ENCODE peak calls at places on chromosomes 5 and 9, in ten cellular contexts. F is naive thymus-derived CD4-positive, alpha-beta T cell; Y is HCEC 1CT; P is endothelial cell; D is naive B cell; Q is NCI-H1436; K is stimulated activated CD8-positive, alpha-beta memory T cell treated with anti-CD3 and anti-CD28 coated beads, Interleukin-4, amount 100 ng/mL, for 1 hour; V is PC-9; X is progenitor cell of endocrine pancreas; T is GM13977. O is an unnamed sample.

GRCh38 chr5:77080905-77081304 is 6.2 kb downstream of the ZBED3 start:
- DNase-seq in F (no peak), X (no peak), K (no peak), P (no peak), V (no peak), Y (no peak), D (no peak), Q (no peak), T (no peak), O (no peak)

GRCh38 chr5:138459311-138459710 is 6.0 kb upstream of the EGR1 start:
- DNase-seq in Y (no peak), D (peak), Q (no peak), T (peak), V (no peak), P (no peak), F (peak), X (no peak), K (peak), O (no peak)

GRCh38 chr9:131773911-131774379 is 34.1 kb upstream of the RAPGEF1 start:
- DNase-seq in Y (peak), X (peak), K (no peak), V (peak), P (peak), T (peak), Q (peak), F (no peak), D (no peak), O (no peak)

GRCh38 chr9:114434878-114435311 is 47.1 kb upstream of the AKNA start:
- DNase-seq in T (peak), D (peak), X (no peak), V (peak), Y (peak), F (no peak), P (peak), Q (peak), K (no peak), O (peak)

GRCh38 chr9:130882696-130883225 is 13.9 kb downstream of the QRFP start:
- DNase-seq in Q (no peak), K (no peak), V (no peak), T (no peak), X (no peak), D (no peak), P (no peak), Y (no peak), F (no peak), O (no peak)

GRCh38 chr5:43631182-43631910 is 28.4 kb downstream of the NNT start:
- DNase-seq in K (no peak), D (peak), Q (peak), P (peak), F (peak), V (peak), X (no peak), T (peak), Y (peak), O (peak)

GRCh38 chr5:59586811-59587340 is 306.6 kb downstream of the PDE4D start:
- DNase-seq in V (no peak), Y (no peak), Q (no peak), D (no peak), K (no peak), X (no peak), T (no peak), P (no peak), F (no peak), O (no peak)

GRCh38 chr9:70609542-70610286 is 195.3 kb upstream of the KLF9 start:
- DNase-seq in X (no peak), D (no peak), P (no peak), F (no peak), Q (no peak), K (no peak), T (no peak), V (no peak), Y (peak), O (no peak)

GRCh38 chr9:4229252-4229651 is 70.6 kb downstream of the GLIS3 start:
- DNase-seq in V (no peak), X (no peak), Y (no peak), F (no peak), Q (no peak), T (no peak), D (no peak), K (no peak), P (no peak), O (no peak)

GRCh38 chr5:133698646-133699526 is 86.5 kb upstream of the FSTL4 start:
- DNase-seq in V (no peak), K (no peak), Q (no peak), X (no peak), Y (no peak), P (no peak), F (no peak), D (no peak), T (peak), O (no peak)

GRCh38 chr9:14780251-14780650 is 57.7 kb upstream of the CER1 start:
- DNase-seq in K (no peak), X (no peak), F (no peak), P (no peak), T (no peak), Y (no peak), D (no peak), V (no peak), Q (no peak), O (no peak)

GRCh38 chr5:14593326-14594036 is 11.9 kb downstream of the OTULINL start:
- DNase-seq in D (no peak), P (no peak), K (no peak), Q (no peak), X (no peak), T (no peak), V (no peak), Y (peak), F (no peak), O (no peak)

GRCh38 chr9:121675381-121675780 is 23.9 kb downstream of the DAB2IP start:
- DNase-seq in X (no peak), Y (no peak), Q (no peak), D (no peak), P (no peak), T (no peak), F (no peak), V (no peak), K (no peak), O (no peak)

GRCh38 chr5:42923710-42924109 is 112.0 kb upstream of the SELENOP start:
- DNase-seq in K (no peak), F (no peak), T (no peak), X (no peak), Q (no peak), V (no peak), Y (no peak), D (no peak), P (no peak), O (no peak)

GRCh38 chr5:167378894-167379723 is 912.3 kb upstream of the WWC1 start:
- DNase-seq in D (no peak), P (no peak), T (no peak), Q (no peak), X (no peak), Y (no peak), K (no peak), F (no peak), V (no peak), O (no peak)

GRCh38 chr5:96433066-96433447 is at the start of gene PCSK1:
- DNase-seq in X (no peak), F (no peak), Y (no peak), V (no peak), D (no peak), T (no peak), P (peak), Q (peak), K (no peak), O (no peak)

GRCh38 chr5:144594919-144595318 is 424.2 kb downstream of the KCTD16 start:
- DNase-seq in T (no peak), Q (no peak), Y (no peak), F (no peak), P (no peak), D (no peak), K (no peak), X (no peak), V (no peak), O (no peak)

GRCh38 chr9:136090060-136090735 is 4.9 kb downstream of the NACC2 start:
- DNase-seq in V (no peak), D (no peak), Y (no peak), K (no peak), F (no peak), P (no peak), Q (no peak), T (no peak), X (no peak), O (no peak)

GRCh38 chr5:36696059-36696673 is 89.8 kb downstream of the SLC1A3 start:
- DNase-seq in F (no peak), Q (no peak), Y (peak), D (no peak), T (peak), K (no peak), P (peak), V (peak), X (peak), O (no peak)

GRCh38 chr5:107040907-107041306 is 629.8 kb downstream of the EFNA5 start:
- DNase-seq in X (no peak), V (no peak), P (no peak), D (no peak), Y (no peak), F (no peak), Q (no peak), T (no peak), K (no peak), O (no peak)

O was measured in hippocampal formation.